ENCODE peak calls at places on chromosomes 6 and 20, in five cellular contexts. One of them, this sample, is unnamed.

GRCh38 chr6:94367316-94367715 is 948.0 kb upstream of the EPHA7 start:
- DNase-seq in Peyer's patch: no peak
- DNase-seq in A549: no peak
- DNase-seq in lower lobe of right lung: no peak
- DNase-seq in CD8-positive, alpha-beta T cell: no peak
- DNase-seq in this sample: no peak

GRCh38 chr20:59120919-59121318 is 42.7 kb upstream of the ZNF831 start:
- DNase-seq in Peyer's patch: peak; percentile 54
- DNase-seq in A549: no peak
- DNase-seq in lower lobe of right lung: no peak
- DNase-seq in CD8-positive, alpha-beta T cell: peak; percentile 23
- DNase-seq in this sample: no peak

GRCh38 chr6:52551483-52552277 is 25.2 kb downstream of the TRAM2 start:
- DNase-seq in Peyer's patch: no peak
- DNase-seq in A549: no peak
- DNase-seq in lower lobe of right lung: peak; percentile 67
- DNase-seq in CD8-positive, alpha-beta T cell: no peak
- DNase-seq in this sample: peak; percentile 71

GRCh38 chr6:98416027-98416426 is 418.3 kb upstream of the POU3F2 start:
- DNase-seq in Peyer's patch: no peak
- DNase-seq in A549: no peak
- DNase-seq in lower lobe of right lung: no peak
- DNase-seq in CD8-positive, alpha-beta T cell: no peak
- DNase-seq in this sample: no peak

GRCh38 chr20:56358070-56358469 is 704 bp upstream of the FAM210B start:
- DNase-seq in Peyer's patch: no peak
- DNase-seq in A549: no peak
- DNase-seq in lower lobe of right lung: no peak
- DNase-seq in CD8-positive, alpha-beta T cell: no peak
- DNase-seq in this sample: no peak

GRCh38 chr20:12207875-12208274 is 290.2 kb downstream of the BTBD3 start:
- DNase-seq in Peyer's patch: no peak
- DNase-seq in A549: peak; percentile 6
- DNase-seq in lower lobe of right lung: no peak
- DNase-seq in CD8-positive, alpha-beta T cell: no peak
- DNase-seq in this sample: no peak

GRCh38 chr20:17530716-17531536 is at the start of gene BFSP1:
- DNase-seq in Peyer's patch: no peak
- DNase-seq in A549: peak; percentile 54
- DNase-seq in lower lobe of right lung: peak; percentile 67
- DNase-seq in CD8-positive, alpha-beta T cell: peak; percentile 14
- DNase-seq in this sample: peak; percentile 82

GRCh38 chr6:39466664-39467063 is 144.2 kb upstream of the KCNK16 start:
- DNase-seq in Peyer's patch: no peak
- DNase-seq in A549: no peak
- DNase-seq in lower lobe of right lung: no peak
- DNase-seq in CD8-positive, alpha-beta T cell: no peak
- DNase-seq in this sample: no peak

GRCh38 chr20:20410678-20411077 is 42.8 kb downstream of the INSM1 start:
- DNase-seq in Peyer's patch: no peak
- DNase-seq in A549: no peak
- DNase-seq in lower lobe of right lung: no peak
- DNase-seq in CD8-positive, alpha-beta T cell: no peak
- DNase-seq in this sample: no peak

GRCh38 chr6:36028887-36029324 is 1.3 kb downstream of the MAPK14 start:
- DNase-seq in Peyer's patch: peak; percentile 79
- DNase-seq in A549: peak; percentile 8
- DNase-seq in lower lobe of right lung: peak; percentile 78
- DNase-seq in CD8-positive, alpha-beta T cell: peak; percentile 78
- DNase-seq in this sample: peak; percentile 79

GRCh38 chr20:63695419-63696310 is 787 bp upstream of the TNFRSF6B start:
- DNase-seq in Peyer's patch: no peak
- DNase-seq in A549: no peak
- DNase-seq in lower lobe of right lung: no peak
- DNase-seq in CD8-positive, alpha-beta T cell: no peak
- DNase-seq in this sample: peak; percentile 65

GRCh38 chr6:81751388-81752083 is 945 bp downstream of the TENT5A start:
- DNase-seq in Peyer's patch: peak; percentile 43
- DNase-seq in A549: peak; percentile 2
- DNase-seq in lower lobe of right lung: peak; percentile 86
- DNase-seq in CD8-positive, alpha-beta T cell: peak; percentile 31
- DNase-seq in this sample: peak; percentile 87

GRCh38 chr6:11366934-11367637 is 134.6 kb upstream of the NEDD9 start:
- DNase-seq in Peyer's patch: no peak
- DNase-seq in A549: no peak
- DNase-seq in lower lobe of right lung: no peak
- DNase-seq in CD8-positive, alpha-beta T cell: no peak
- DNase-seq in this sample: no peak

GRCh38 chr6:106869203-106869602 is 105.3 kb downstream of the CD24 start:
- DNase-seq in Peyer's patch: no peak
- DNase-seq in A549: no peak
- DNase-seq in lower lobe of right lung: no peak
- DNase-seq in CD8-positive, alpha-beta T cell: no peak
- DNase-seq in this sample: no peak

GRCh38 chr6:55016261-55016660 is 158.1 kb upstream of the HCRTR2 start:
- DNase-seq in Peyer's patch: no peak
- DNase-seq in A549: no peak
- DNase-seq in lower lobe of right lung: no peak
- DNase-seq in CD8-positive, alpha-beta T cell: no peak
- DNase-seq in this sample: no peak

GRCh38 chr6:18147160-18147559 is 7.7 kb downstream of the TPMT start:
- DNase-seq in Peyer's patch: no peak
- DNase-seq in A549: no peak
- DNase-seq in lower lobe of right lung: no peak
- DNase-seq in CD8-positive, alpha-beta T cell: no peak
- DNase-seq in this sample: no peak

GRCh38 chr6:157541618-157542404 is 160.8 kb downstream of the ZDHHC14 start:
- DNase-seq in Peyer's patch: no peak
- DNase-seq in A549: no peak
- DNase-seq in lower lobe of right lung: no peak
- DNase-seq in CD8-positive, alpha-beta T cell: no peak
- DNase-seq in this sample: no peak

GRCh38 chr20:54207053-54207742 is 689 bp upstream of the PFDN4 start:
- DNase-seq in Peyer's patch: no peak
- DNase-seq in A549: no peak
- DNase-seq in lower lobe of right lung: no peak
- DNase-seq in CD8-positive, alpha-beta T cell: no peak
- DNase-seq in this sample: no peak

GRCh38 chr20:54212226-54212625 is 4.3 kb downstream of the PFDN4 start:
- DNase-seq in Peyer's patch: no peak
- DNase-seq in A549: no peak
- DNase-seq in lower lobe of right lung: no peak
- DNase-seq in CD8-positive, alpha-beta T cell: no peak
- DNase-seq in this sample: no peak

GRCh38 chr20:54209216-54209813 is 1.4 kb downstream of the PFDN4 start:
- DNase-seq in Peyer's patch: no peak
- DNase-seq in A549: no peak
- DNase-seq in lower lobe of right lung: no peak
- DNase-seq in CD8-positive, alpha-beta T cell: no peak
- DNase-seq in this sample: no peak

GRCh38 chr20:54207743-54208491 is at the start of gene PFDN4:
- DNase-seq in Peyer's patch: peak; percentile 73
- DNase-seq in A549: peak; percentile 93
- DNase-seq in lower lobe of right lung: peak; percentile 87
- DNase-seq in CD8-positive, alpha-beta T cell: peak; percentile 73
- DNase-seq in this sample: peak; percentile 91

GRCh38 chr20:54208492-54209044 is 681 bp downstream of the PFDN4 start:
- DNase-seq in Peyer's patch: peak; percentile 20
- DNase-seq in A549: peak; percentile 9
- DNase-seq in lower lobe of right lung: no peak
- DNase-seq in CD8-positive, alpha-beta T cell: no peak
- DNase-seq in this sample: no peak
- H3K27ac ChIP-seq in Peyer's patch: peak overlapping the region; percentile 97
- H3K27ac ChIP-seq in A549: peak overlapping the region; percentile 97
- H3K27ac ChIP-seq in lower lobe of right lung: peak overlapping the region; percentile 99
- H3K27ac ChIP-seq in CD8-positive, alpha-beta T cell: peak overlapping the region; percentile 100
- H3K27ac ChIP-seq in this sample: peak overlapping the region; percentile 99

DNA sequence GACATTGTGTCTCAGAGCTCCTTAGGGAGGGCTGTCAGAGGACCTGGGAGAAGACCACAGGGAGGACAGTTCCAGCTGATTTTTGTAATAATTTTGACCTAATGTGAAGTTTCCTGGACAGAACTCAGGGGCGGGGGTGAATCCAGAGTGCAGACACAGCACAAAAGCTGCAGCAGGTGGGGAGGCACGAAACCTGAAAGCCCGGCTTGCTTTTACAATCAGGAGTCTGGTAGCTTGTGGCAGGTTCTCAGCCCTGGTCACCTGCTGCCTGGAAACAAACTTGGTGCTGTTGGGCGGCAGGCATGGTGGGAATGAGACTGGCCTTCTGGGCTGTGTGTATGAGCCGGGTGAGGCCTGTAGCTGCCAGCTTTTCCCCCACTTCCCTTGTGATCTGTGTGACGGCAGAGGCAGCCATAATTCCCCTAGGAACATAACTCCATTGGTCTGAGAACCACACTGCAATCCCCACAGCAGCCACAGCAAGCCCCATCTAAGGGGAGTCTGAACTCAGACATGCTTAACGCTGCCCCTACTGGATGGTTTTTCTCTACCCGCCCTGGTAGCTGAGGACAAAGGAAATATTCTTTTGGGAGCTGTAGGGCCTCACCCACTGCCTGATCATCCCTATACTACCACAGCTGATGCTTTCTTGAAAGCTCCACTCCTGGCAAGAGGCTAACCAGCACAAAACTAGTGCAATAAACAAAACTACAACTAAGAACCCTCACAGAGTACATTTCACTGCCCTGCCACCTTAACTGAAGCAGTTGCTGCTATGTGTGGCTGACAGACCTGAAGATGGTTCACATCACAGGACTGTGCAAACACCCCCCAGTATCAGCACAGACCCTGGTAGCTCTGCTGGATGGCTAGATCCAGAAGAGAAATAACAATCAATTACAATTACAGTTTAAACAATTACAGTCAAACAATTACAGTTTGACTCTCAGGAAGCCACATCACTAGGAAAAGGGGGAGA is 1055.1 kb upstream of the GJE1 start:
- DNase-seq in Peyer's patch: no peak
- DNase-seq in A549: peak; percentile 1
- DNase-seq in lower lobe of right lung: no peak
- DNase-seq in CD8-positive, alpha-beta T cell: no peak
- DNase-seq in this sample: no peak
- TF ChIP-seq CTCF in Peyer's patch: no peak
- TF ChIP-seq CTCF in A549: no peak
- TF ChIP-seq CTCF in lower lobe of right lung: no peak
- TF ChIP-seq CTCF in CD8-positive, alpha-beta T cell: no peak
- TF ChIP-seq CTCF in this sample: no peak

GRCh38 chr6:161011509-161012480 is 20.2 kb downstream of the MAP3K4 start:
- DNase-seq in Peyer's patch: no peak
- DNase-seq in A549: no peak
- DNase-seq in lower lobe of right lung: no peak
- DNase-seq in CD8-positive, alpha-beta T cell: no peak
- DNase-seq in this sample: no peak
- H3K27ac ChIP-seq in Peyer's patch: no peak overlapping the region
- H3K27ac ChIP-seq in A549: no peak overlapping the region
- H3K27ac ChIP-seq in lower lobe of right lung: no peak overlapping the region
- H3K27ac ChIP-seq in CD8-positive, alpha-beta T cell: no peak overlapping the region
- H3K27ac ChIP-seq in this sample: no peak overlapping the region

GRCh38 chr20:38255389-38255788 is 5.1 kb downstream of the KIAA1755 start:
- DNase-seq in Peyer's patch: no peak
- DNase-seq in A549: no peak
- DNase-seq in lower lobe of right lung: no peak
- DNase-seq in CD8-positive, alpha-beta T cell: no peak
- DNase-seq in this sample: peak; percentile 9
- TF ChIP-seq CTCF in Peyer's patch: no peak
- TF ChIP-seq CTCF in A549: no peak
- TF ChIP-seq CTCF in lower lobe of right lung: no peak
- TF ChIP-seq CTCF in CD8-positive, alpha-beta T cell: no peak
- TF ChIP-seq CTCF in this sample: no peak

DNA sequence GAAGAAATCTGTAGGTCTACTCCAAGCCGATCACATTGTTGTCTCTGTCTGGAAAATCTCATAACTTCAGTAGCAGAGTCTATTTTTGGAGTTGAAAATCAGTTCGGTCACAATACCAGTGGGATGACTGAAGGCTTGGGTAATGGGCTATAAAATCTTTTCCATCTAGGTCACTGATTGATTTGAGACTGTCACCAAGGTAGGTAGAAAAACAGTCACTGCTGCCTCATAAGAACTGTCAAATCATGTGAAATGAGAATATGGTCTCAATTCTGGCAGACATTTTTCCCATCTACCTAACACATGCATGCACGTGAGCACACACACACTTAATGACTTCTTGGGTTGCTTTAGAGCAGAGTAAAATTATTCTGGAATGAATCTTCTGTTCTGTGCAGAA is 1162.8 kb upstream of the CITED2 start:
- DNase-seq in Peyer's patch: no peak
- DNase-seq in A549: no peak
- DNase-seq in lower lobe of right lung: no peak
- DNase-seq in CD8-positive, alpha-beta T cell: no peak
- DNase-seq in this sample: no peak
- H3K27ac ChIP-seq in Peyer's patch: no peak overlapping the region
- H3K27ac ChIP-seq in A549: peak overlapping the region; percentile 73
- H3K27ac ChIP-seq in lower lobe of right lung: peak overlapping the region; percentile 40
- H3K27ac ChIP-seq in CD8-positive, alpha-beta T cell: no peak overlapping the region
- H3K27ac ChIP-seq in this sample: peak overlapping the region; percentile 52

GRCh38 chr6:25062070-25062811 is 126.5 kb upstream of the RIPOR2 start:
- DNase-seq in Peyer's patch: no peak
- DNase-seq in A549: no peak
- DNase-seq in lower lobe of right lung: no peak
- DNase-seq in CD8-positive, alpha-beta T cell: no peak
- DNase-seq in this sample: no peak
- TF ChIP-seq CTCF in Peyer's patch: no peak
- TF ChIP-seq CTCF in A549: no peak
- TF ChIP-seq CTCF in lower lobe of right lung: no peak
- TF ChIP-seq CTCF in CD8-positive, alpha-beta T cell: no peak
- TF ChIP-seq CTCF in this sample: no peak

DNA sequence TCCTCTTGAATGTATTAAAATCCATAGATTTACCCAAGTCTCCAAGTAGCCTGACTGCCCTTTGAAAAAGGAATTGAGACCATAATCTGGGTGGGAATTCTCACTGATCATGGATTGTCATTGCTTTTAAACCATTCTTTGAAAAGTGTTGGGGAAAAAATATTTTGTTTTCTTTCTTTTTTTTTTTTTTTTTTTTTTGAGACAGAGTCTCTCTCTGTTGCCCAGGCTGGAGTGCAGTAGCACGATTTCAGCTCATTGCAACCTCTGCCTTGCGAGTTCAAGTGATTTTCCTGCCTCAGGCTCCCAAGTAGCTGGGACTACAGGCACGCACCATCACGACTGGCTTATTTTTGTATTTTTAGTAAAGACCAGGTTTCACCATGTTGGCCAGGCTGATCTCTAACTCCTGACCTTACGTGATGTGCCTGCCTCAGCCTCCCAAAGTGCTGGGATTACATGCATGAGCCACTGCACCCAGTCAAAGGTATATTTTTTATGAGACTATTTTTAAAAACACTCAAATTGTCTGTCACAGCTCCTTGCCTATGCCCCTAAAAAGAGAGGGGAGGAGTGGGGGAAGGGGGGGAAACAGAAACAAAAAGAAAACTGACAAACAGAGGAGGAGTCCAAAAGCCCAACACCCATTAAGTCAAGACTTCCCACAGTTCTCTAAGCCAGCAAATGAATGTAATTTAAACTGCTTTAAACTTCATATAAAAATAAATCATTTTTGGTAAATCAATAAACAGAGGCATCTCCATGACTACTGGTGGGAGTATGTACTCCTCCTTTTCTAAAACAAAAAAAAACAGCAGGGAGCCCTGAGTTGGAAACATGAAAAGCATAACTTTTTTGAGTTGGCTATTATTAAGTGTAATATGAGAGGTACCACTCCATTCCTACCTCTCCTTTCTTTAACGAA is 119.4 kb upstream of the PRSS16 start:
- DNase-seq in Peyer's patch: no peak
- DNase-seq in A549: no peak
- DNase-seq in lower lobe of right lung: no peak
- DNase-seq in CD8-positive, alpha-beta T cell: no peak
- DNase-seq in this sample: no peak
- H3K27ac ChIP-seq in Peyer's patch: no peak overlapping the region
- H3K27ac ChIP-seq in A549: peak overlapping the region; percentile 91
- H3K27ac ChIP-seq in lower lobe of right lung: no peak overlapping the region
- H3K27ac ChIP-seq in CD8-positive, alpha-beta T cell: no peak overlapping the region
- H3K27ac ChIP-seq in this sample: no peak overlapping the region